ENCODE peak calls at places on chromosome 1, in six cellular contexts. X is cardiac fibroblast, E is lower lobe of right lung, D is omental fat pad, M is PC-3, F is foreskin fibroblast. U is an unnamed sample.

GRCh38 chr1:225987491-225988316 is 11.4 kb downstream of the SDE2 start:
- DNase-seq in F (no peak), M (peak; percentile 76), E (no peak), D (no peak), X (peak; percentile 71), U (no peak)

GRCh38 chr1:233614173-233614742 is 352 bp downstream of the KCNK1 start:
- DNase-seq in M (peak; percentile 57), E (peak; percentile 51), F (peak; percentile 31), D (no peak), X (peak; percentile 56), U (peak; percentile 41)

GRCh38 chr1:50488876-50489275 is 65.6 kb upstream of the DMRTA2 start:
- DNase-seq in E (no peak), F (no peak), D (no peak), X (peak; percentile 5), M (no peak), U (no peak)

GRCh38 chr1:244865028-244865371 is 657 bp upstream of the HNRNPU start:
- DNase-seq in E (no peak), F (peak; percentile 10), D (no peak), M (no peak), X (no peak), U (peak; percentile 41)

GRCh38 chr1:203362561-203363055 is 11.7 kb upstream of the FMOD start:
- DNase-seq in F (no peak), E (no peak), D (no peak), X (no peak), M (no peak), U (no peak)

GRCh38 chr1:68321084-68321685 is 88.9 kb upstream of the WLS start:
- DNase-seq in E (peak; percentile 79), X (peak; percentile 78), D (no peak), F (peak; percentile 76), M (peak; percentile 77), U (peak; percentile 68)

GRCh38 chr1:108865316-108865910 is 8.5 kb upstream of the AKNAD1 start:
- DNase-seq in E (no peak), D (no peak), X (no peak), M (no peak), F (no peak), U (no peak)

GRCh38 chr1:207389728-207390464 is 64.2 kb upstream of the CR2 start:
- DNase-seq in D (no peak), M (peak; percentile 100), E (no peak), X (no peak), F (peak; percentile 61), U (no peak)

DNA sequence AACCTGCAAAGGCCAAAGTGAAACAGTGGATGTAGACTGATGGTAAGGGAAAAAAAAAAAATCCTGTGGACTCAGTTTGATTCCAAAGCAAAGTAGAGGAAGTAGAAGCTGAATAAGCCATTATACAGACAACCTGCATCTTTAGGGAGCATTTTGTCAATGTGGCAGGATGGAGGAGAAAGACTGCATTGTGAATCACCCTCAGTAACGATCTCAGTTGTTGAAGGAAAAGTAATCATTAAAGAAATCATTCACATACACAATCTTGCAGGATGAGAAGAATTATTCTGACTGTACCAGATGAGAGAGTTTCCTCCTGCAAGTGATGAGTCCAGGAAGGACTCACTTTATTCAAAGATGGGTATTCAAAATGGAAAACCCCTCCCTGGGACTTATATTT is 45.1 kb upstream of the TRIM67 start:
- DNase-seq in X (no peak), E (no peak), D (no peak), M (no peak), F (no peak), U (no peak)
- TF ChIP-seq CTCF in X (no peak), E (no peak), D (no peak), M (no peak), F (no peak), U (no peak)

DNA sequence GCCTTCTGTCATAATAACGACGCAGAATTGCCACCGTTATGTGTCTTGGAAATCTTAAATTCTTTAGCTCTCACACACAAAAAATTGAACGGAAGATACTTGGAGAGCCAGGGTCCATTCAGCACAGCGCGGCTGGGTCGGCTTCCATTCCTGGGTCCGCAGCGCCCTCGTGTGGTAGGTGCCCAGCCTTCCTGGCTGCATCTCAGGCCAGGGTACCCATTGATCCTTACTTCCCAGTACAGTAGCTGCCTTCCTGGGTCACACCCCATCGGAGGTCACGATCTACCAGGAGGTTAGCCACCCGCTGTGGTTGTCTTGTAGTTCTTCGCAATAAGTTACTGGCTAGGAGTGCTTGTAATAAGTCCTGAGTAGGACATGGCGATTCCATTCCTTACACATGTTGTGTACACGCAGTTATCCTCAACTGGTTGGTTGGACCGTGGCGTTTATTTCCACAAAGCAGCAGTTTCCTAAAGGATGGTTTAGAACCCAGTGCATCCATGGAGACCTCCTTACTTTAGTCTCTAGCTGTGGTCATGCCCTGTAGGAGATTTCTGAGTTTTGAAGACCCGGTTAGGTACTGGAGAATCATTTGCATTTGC is 9.9 kb upstream of the MTARC1 start:
- DNase-seq in X (peak; percentile 79), D (peak; percentile 87), E (peak; percentile 89), F (peak; percentile 62), M (peak; percentile 85), U (peak; percentile 93)
- TF ChIP-seq CTCF in X (peak; percentile 90), D (peak; percentile 85), E (peak; percentile 94), F (peak; percentile 93), M (peak; percentile 98), U (peak; percentile 86)

GRCh38 chr1:41918450-41919043 is at the start of gene HIVEP3:
- DNase-seq in X (peak; percentile 38), M (peak; percentile 63), E (no peak), F (no peak), D (no peak), U (no peak)
- TF ChIP-seq CTCF in X (peak; percentile 34), M (peak; percentile 27), E (peak; percentile 28), F (peak; percentile 6), D (no peak), U (no peak)

DNA sequence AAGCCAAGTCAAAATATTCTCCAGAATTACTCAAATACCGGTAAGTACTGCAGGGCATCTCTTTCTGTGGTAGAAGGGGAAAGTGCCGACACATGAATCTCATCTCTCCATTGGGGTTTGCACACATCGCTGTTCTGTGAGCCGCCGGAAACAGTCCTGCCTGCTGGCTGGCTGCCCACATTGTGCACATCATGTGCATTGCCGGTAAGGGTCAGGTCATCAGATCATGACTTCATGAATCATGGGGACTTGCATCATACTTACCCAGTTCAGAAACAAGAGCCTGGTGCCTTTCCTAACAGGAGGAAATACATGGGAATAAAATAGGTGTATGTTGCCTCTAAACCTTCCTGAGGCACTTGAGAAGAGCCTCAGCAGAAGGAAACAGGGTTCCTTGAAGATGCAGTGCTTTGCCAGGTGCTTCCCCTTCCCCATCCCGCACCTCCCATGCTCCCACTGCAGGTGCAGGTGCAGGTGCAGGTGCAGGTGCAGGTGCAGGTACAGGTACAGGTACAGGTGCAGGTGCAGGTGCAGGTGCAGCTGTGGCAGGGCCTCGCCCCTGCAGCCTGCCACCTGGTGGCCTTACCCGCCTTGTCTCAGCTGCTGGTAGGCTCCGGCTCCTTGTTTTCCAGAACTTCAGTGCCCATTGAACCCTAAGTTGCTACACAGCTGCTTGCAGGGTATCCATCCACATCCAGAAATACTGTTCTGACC is 26.5 kb downstream of the GPR137B start:
- DNase-seq in X (peak; percentile 86), M (no peak), F (peak; percentile 79), D (peak; percentile 70), E (peak; percentile 80), U (no peak)
- TF ChIP-seq CTCF in X (no peak), M (peak; percentile 47), F (no peak), D (no peak), E (no peak), U (no peak)

DNA sequence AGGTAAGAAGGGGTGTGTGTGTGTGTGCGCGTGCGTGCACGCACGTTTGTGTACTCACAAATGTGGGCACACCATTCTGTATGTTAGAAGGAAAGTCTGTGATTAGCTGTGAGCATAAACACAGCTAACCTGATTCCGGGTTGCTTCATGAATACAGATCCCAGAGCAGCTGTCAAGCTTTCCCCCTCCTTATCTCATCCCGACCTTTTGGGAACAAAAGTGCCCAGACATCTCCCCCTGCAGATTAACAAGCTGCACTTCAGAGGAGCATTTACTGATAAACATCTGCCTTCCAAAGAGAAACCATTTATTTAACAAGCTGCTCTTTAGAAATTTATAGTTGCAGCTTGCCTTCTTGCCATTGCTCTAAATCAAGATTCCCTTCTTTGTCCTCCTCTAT is 97.0 kb downstream of the MT1HL1 start:
- DNase-seq in F (no peak), M (no peak), E (no peak), D (no peak), X (no peak), U (no peak)
- TF ChIP-seq CTCF in F (no peak), M (no peak), E (no peak), D (no peak), X (no peak), U (no peak)

GRCh38 chr1:54406339-54407181 is at the start of gene SSBP3:
- DNase-seq in D (peak; percentile 66), E (peak; percentile 94), M (peak; percentile 95), F (peak; percentile 93), X (peak; percentile 97), U (peak; percentile 97)
- TF ChIP-seq CTCF in D (no peak), E (no peak), M (no peak), F (no peak), X (no peak), U (no peak)

DNA sequence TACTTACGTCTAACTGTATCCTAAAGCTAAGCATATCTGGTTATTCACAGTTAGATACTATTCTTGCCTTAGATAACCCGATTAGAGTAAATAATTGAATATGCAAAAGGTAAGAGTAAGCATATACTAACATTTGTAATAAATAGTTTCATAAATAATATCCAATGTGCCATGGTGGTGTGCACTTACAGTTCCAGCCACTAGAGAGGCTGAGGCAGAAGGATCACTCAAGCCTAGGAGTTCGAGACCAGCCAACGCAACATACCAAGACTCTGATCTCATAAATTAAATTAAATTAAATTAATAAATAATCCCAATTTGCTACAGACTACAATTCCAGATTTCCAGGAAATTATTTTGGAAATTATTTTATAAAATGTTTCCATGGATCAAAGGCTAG is 12.2 kb downstream of the ARID4B start:
- DNase-seq in M (no peak), D (no peak), E (no peak), F (no peak), X (no peak), U (no peak)
- TF ChIP-seq CTCF in M (no peak), D (no peak), E (no peak), F (no peak), X (no peak), U (no peak)

GRCh38 chr1:151800830-151801229 is 4.4 kb downstream of the LINGO4 start:
- DNase-seq in X (no peak), E (no peak), F (no peak), M (no peak), D (no peak), U (no peak)

GRCh38 chr1:151801310-151801820 is 3.9 kb downstream of the LINGO4 start:
- DNase-seq in F (no peak), M (no peak), D (no peak), E (no peak), X (no peak), U (no peak)

GRCh38 chr1:151803164-151803563 is 2.1 kb downstream of the LINGO4 start:
- DNase-seq in E (no peak), D (no peak), M (no peak), X (no peak), F (no peak), U (no peak)

GRCh38 chr1:151801846-151802245 is 3.4 kb downstream of the LINGO4 start:
- DNase-seq in M (no peak), F (no peak), D (no peak), X (no peak), E (no peak), U (no peak)

DNA sequence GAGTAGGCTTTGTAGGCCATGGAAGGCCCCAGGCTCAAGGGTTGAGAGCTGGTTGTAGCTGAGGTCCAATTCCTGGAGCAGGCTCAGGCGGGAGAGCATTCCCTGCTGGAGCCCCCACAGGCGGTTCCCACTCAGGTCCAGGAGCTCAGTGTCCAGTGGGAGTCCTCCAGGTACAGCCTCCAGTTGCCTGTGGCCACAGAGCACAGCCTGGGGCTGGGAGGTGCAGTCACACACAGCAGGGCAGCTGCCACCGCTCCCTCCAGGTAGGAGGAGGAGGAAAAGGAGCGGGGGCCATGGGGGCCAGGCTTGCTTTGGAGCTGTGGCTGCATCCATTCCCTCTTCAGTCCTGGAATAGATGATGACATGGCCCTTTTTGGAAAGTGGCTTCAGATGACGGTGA is 2.8 kb downstream of the LINGO4 start:
- DNase-seq in E (no peak), M (no peak), D (no peak), X (no peak), F (no peak), U (no peak)
- TF ChIP-seq CTCF in E (no peak), M (no peak), D (no peak), X (no peak), F (no peak), U (no peak)

U was measured in endothelial cell.